ENCODE peak calls at places on chromosomes 7 and 10, in six cellular contexts. J is foreskin keratinocyte, P is cardiac fibroblast, I is A549, A is glutamatergic neuron, Z is mesothelial cell of epicardium. R is an unnamed sample.

GRCh38 chr10:29514306-29514705 is 120.5 kb downstream of the SVIL start:
- DNase-seq in I (no peak), J (no peak), Z (no peak), A (no peak), P (no peak), R (no peak)

GRCh38 chr7:100247152-100247757 is 27.5 kb downstream of the PVRIG start:
- DNase-seq in I (peak; percentile 95), A (peak; percentile 40), J (peak; percentile 73), Z (peak; percentile 69), P (peak; percentile 53), R (peak; percentile 74)

GRCh38 chr10:72800741-72801092 is 92.8 kb upstream of the OIT3 start:
- DNase-seq in A (no peak), P (no peak), I (no peak), J (no peak), Z (no peak), R (no peak)

GRCh38 chr10:11631890-11632587 is 20.6 kb upstream of the USP6NL start:
- DNase-seq in P (no peak), I (no peak), J (no peak), A (no peak), Z (no peak), R (no peak)

GRCh38 chr10:127039435-127039834 is 134.2 kb downstream of the DOCK1 start:
- DNase-seq in A (no peak), Z (peak; percentile 9), J (no peak), P (no peak), I (no peak), R (no peak)

GRCh38 chr7:120480930-120481329 is 208.0 kb downstream of the KCND2 start:
- DNase-seq in A (no peak), I (no peak), Z (no peak), P (no peak), J (no peak), R (no peak)

GRCh38 chr10:98253499-98253898 is 14.5 kb downstream of the LOXL4 start:
- DNase-seq in I (no peak), A (no peak), P (no peak), J (no peak), Z (no peak), R (no peak)

GRCh38 chr7:120412665-120413064 is 139.7 kb downstream of the KCND2 start:
- DNase-seq in A (no peak), I (no peak), J (no peak), P (no peak), Z (no peak), R (no peak)

GRCh38 chr10:114856544-114857287 is 35.1 kb downstream of the FHIP2A start:
- DNase-seq in I (no peak), A (no peak), J (peak; percentile 82), P (peak; percentile 95), Z (no peak), R (no peak)

GRCh38 chr7:157337316-157338149 is 729 bp downstream of the DNAJB6 start:
- DNase-seq in A (peak; percentile 67), I (no peak), Z (peak; percentile 78), J (peak; percentile 37), P (peak; percentile 68), R (peak; percentile 79)

GRCh38 chr10:96752380-96752779 is 32.1 kb upstream of the PIK3AP1 start:
- DNase-seq in Z (no peak), J (no peak), P (no peak), I (no peak), A (no peak), R (no peak)

GRCh38 chr7:82729172-82730030 is 285.8 kb upstream of the CACNA2D1 start:
- DNase-seq in J (peak; percentile 29), I (peak; percentile 17), Z (no peak), A (no peak), P (peak; percentile 71), R (peak; percentile 35)

GRCh38 chr10:91409069-91409868 is 875 bp upstream of the HECTD2 start:
- DNase-seq in A (peak; percentile 71), Z (peak; percentile 74), J (peak; percentile 60), P (peak; percentile 86), I (peak; percentile 75), R (peak; percentile 31)

GRCh38 chr10:61217851-61218565 is 235.2 kb downstream of the TMEM26 start:
- DNase-seq in A (no peak), J (no peak), Z (no peak), P (no peak), I (no peak), R (no peak)

GRCh38 chr10:101310528-101311439 is 43.2 kb upstream of the BTRC start:
- DNase-seq in I (no peak), A (no peak), J (no peak), Z (peak; percentile 67), P (no peak), R (no peak)

GRCh38 chr10:46550076-46550790 is 6.2 kb downstream of the GPRIN2 start:
- DNase-seq in I (no peak), P (no peak), A (no peak), Z (peak; percentile 38), J (no peak), R (peak; percentile 7)

GRCh38 chr10:124123141-124123540 is 29.7 kb upstream of the CHST15 start:
- DNase-seq in A (no peak), I (no peak), P (no peak), J (no peak), Z (no peak), R (no peak)

GRCh38 chr7:77416621-77417371 is 647 bp upstream of the GSAP start:
- DNase-seq in J (no peak), P (no peak), Z (no peak), A (no peak), I (peak; percentile 31), R (no peak)

GRCh38 chr7:85289279-85289678 is 102.4 kb upstream of the SEMA3D start:
- DNase-seq in A (no peak), I (no peak), Z (no peak), P (no peak), J (no peak), R (no peak)

GRCh38 chr7:116236020-116236630 is 25.8 kb downstream of the TES start:
- DNase-seq in P (peak; percentile 76), Z (no peak), I (peak; percentile 31), A (no peak), J (no peak), R (peak; percentile 37)

GRCh38 chr10:58781873-58782488 is 269.3 kb downstream of the BICC1 start:
- DNase-seq in Z (no peak), J (peak; percentile 60), P (peak; percentile 79), I (peak; percentile 51), A (no peak), R (peak; percentile 23)

GRCh38 chr7:95840953-95841950 is 68.9 kb downstream of the DYNC1I1 start:
- DNase-seq in P (peak; percentile 17), Z (no peak), I (peak; percentile 35), J (no peak), A (no peak), R (no peak)
- TF ChIP-seq CTCF in P (peak; percentile 40), Z (no peak), I (peak; percentile 24), J (peak; percentile 25), A (peak; percentile 64), R (no peak)

GRCh38 chr10:80630324-80630723 is 92.6 kb downstream of the SH2D4B start:
- DNase-seq in A (no peak), P (no peak), Z (no peak), J (no peak), I (no peak), R (no peak)

GRCh38 chr10:80633910-80634309 is 96.2 kb downstream of the SH2D4B start:
- DNase-seq in I (no peak), J (no peak), Z (no peak), P (no peak), A (no peak), R (no peak)

GRCh38 chr10:80633383-80633860 is 95.7 kb downstream of the SH2D4B start:
- DNase-seq in P (no peak), I (no peak), J (no peak), A (no peak), Z (no peak), R (no peak)

DNA sequence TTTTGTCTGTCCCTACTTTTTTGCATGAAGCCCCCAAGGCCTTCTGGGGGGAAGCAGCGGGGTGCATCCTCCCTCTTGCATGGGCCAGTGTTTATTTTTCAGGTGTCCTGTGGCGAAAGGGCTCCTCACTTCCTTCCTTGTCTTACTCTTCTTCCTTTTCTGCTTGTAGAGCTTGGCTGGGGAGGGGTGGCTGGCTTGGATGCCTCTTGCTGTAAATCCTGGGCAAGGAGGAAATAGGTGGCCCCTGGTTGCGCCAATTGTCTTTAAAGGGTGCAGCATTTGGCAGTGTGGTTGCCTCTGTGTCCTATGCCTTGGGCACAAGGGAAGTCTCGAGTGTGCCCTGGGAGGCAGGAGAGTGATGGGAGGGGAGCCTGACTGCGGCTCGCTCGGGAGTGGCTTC is 95.0 kb downstream of the SH2D4B start:
- DNase-seq in A (no peak), P (no peak), Z (no peak), I (no peak), J (no peak), R (no peak)
- TF ChIP-seq CTCF in A (no peak), P (no peak), Z (no peak), I (no peak), J (no peak), R (no peak)

GRCh38 chr10:37489658-37490003 is 364.2 kb downstream of the ANKRD30A start:
- DNase-seq in Z (no peak), J (no peak), P (no peak), I (no peak), A (no peak), R (no peak)
- TF ChIP-seq CTCF in Z (no peak), J (no peak), P (no peak), I (no peak), A (no peak), R (no peak)

GRCh38 chr7:42702647-42703046 is 209.2 kb downstream of the C7orf25 start:
- DNase-seq in Z (no peak), A (no peak), P (no peak), J (no peak), I (no peak), R (no peak)

GRCh38 chr7:42699415-42700178 is 212.3 kb downstream of the C7orf25 start:
- DNase-seq in I (no peak), J (no peak), Z (no peak), A (no peak), P (no peak), R (no peak)

GRCh38 chr7:42694894-42695553 is 216.8 kb downstream of the C7orf25 start:
- DNase-seq in J (peak; percentile 31), A (no peak), I (no peak), P (peak; percentile 12), Z (no peak), R (no peak)

GRCh38 chr7:42704710-42705109 is 207.2 kb downstream of the C7orf25 start:
- DNase-seq in J (no peak), I (no peak), A (no peak), Z (no peak), P (no peak), R (no peak)

GRCh38 chr7:42700376-42701327 is 211.2 kb downstream of the C7orf25 start:
- DNase-seq in A (no peak), Z (no peak), I (no peak), P (no peak), J (no peak), R (no peak)
- TF ChIP-seq CTCF in A (no peak), Z (no peak), I (no peak), P (no peak), J (peak; percentile 25), R (no peak)